ENCODE peak calls at places on chromosomes 6 and 20, in five cellular contexts. R, H, O, K and Y are unnamed samples.

GRCh38 chr6:87115402-87116135 is 20.7 kb upstream of the CGA start:
- DNase-seq in R (no peak), H (no peak), O (no peak), K (no peak), Y (no peak)

GRCh38 chr6:104118274-104118673 is 741.4 kb downstream of the HACE1 start:
- DNase-seq in R (no peak), H (no peak), O (no peak), K (no peak), Y (no peak)

GRCh38 chr6:14129572-14129971 is 12.0 kb downstream of the CD83 start:
- DNase-seq in R (peak), H (peak), O (no peak), K (peak), Y (peak)

GRCh38 chr20:63268256-63268655 is 4.4 kb upstream of the ARFGAP1 start:
- DNase-seq in R (no peak), H (peak), O (no peak), K (no peak), Y (no peak)

GRCh38 chr6:169965239-169965638 is 213.8 kb downstream of the ERMARD start:
- DNase-seq in R (no peak), H (no peak), O (no peak), K (no peak), Y (no peak)

GRCh38 chr6:22467645-22468044 is 101.7 kb upstream of the HDGFL1 start:
- DNase-seq in R (no peak), H (no peak), O (no peak), K (no peak), Y (no peak)

GRCh38 chr6:126773122-126773805 is 345.2 kb upstream of the RSPO3 start:
- DNase-seq in R (no peak), H (no peak), O (no peak), K (no peak), Y (no peak)

GRCh38 chr6:64064919-64065318 is 429.3 kb downstream of the PHF3 start:
- DNase-seq in R (no peak), H (no peak), O (no peak), K (no peak), Y (no peak)

GRCh38 chr6:136113736-136114173 is 136.4 kb downstream of the MTFR2 start:
- DNase-seq in R (peak), H (peak), O (no peak), K (peak), Y (peak)

GRCh38 chr6:166728884-166729530 is 102.0 kb upstream of the RPS6KA2 start:
- DNase-seq in R (no peak), H (no peak), O (no peak), K (no peak), Y (no peak)

GRCh38 chr6:92777146-92777740 is 642.1 kb downstream of the EPHA7 start:
- DNase-seq in R (peak), H (no peak), O (no peak), K (no peak), Y (no peak)

GRCh38 chr6:128519931-128520435 is 416 bp downstream of the PTPRK start:
- DNase-seq in R (no peak), H (no peak), O (peak), K (no peak), Y (no peak)

GRCh38 chr20:38520261-38520660 is 47.6 kb downstream of the RALGAPB start:
- DNase-seq in R (no peak), H (no peak), O (no peak), K (no peak), Y (no peak)

GRCh38 chr6:25223421-25224052 is 55.6 kb upstream of the CARMIL1 start:
- DNase-seq in R (no peak), H (peak), O (peak), K (peak), Y (peak)

GRCh38 chr20:5141615-5142014 is 14.8 kb downstream of the CDS2 start:
- DNase-seq in R (no peak), H (no peak), O (no peak), K (no peak), Y (no peak)

GRCh38 chr6:83511901-83512681 is at the start of gene PRSS35:
- DNase-seq in R (no peak), H (peak), O (no peak), K (no peak), Y (peak)

GRCh38 chr6:161395832-161396231 is 122.0 kb upstream of the AGPAT4 start:
- DNase-seq in R (no peak), H (no peak), O (no peak), K (no peak), Y (no peak)

GRCh38 chr6:44576132-44576601 is 188.7 kb downstream of the CDC5L start:
- DNase-seq in R (peak), H (no peak), O (no peak), K (no peak), Y (no peak)

GRCh38 chr6:88562737-88563625 is 396.8 kb upstream of the CNR1 start:
- DNase-seq in R (no peak), H (peak), O (no peak), K (no peak), Y (no peak)

GRCh38 chr20:10635476-10636208 is 38.2 kb downstream of the JAG1 start:
- DNase-seq in R (no peak), H (no peak), O (no peak), K (no peak), Y (no peak)

GRCh38 chr20:5369622-5370021 is 52.9 kb upstream of the PROKR2 start:
- DNase-seq in R (no peak), H (peak), O (no peak), K (no peak), Y (no peak)

GRCh38 chr20:13200767-13201500 is 20.1 kb upstream of the ISM1 start:
- DNase-seq in R (no peak), H (peak), O (no peak), K (no peak), Y (no peak)

GRCh38 chr6:138404666-138405337 is 779 bp downstream of the HEBP2 start:
- DNase-seq in R (no peak), H (no peak), O (peak), K (no peak), Y (peak)

GRCh38 chr6:41489284-41489851 is 56.8 kb upstream of the FOXP4 start:
- DNase-seq in R (no peak), H (no peak), O (no peak), K (no peak), Y (no peak)

GRCh38 chr6:24089741-24090140 is 36.3 kb upstream of the NRSN1 start:
- DNase-seq in R (no peak), H (no peak), O (no peak), K (no peak), Y (no peak)

GRCh38 chr20:23331450-23331849 is 19.1 kb upstream of the NXT1 start:
- DNase-seq in R (no peak), H (no peak), O (no peak), K (no peak), Y (no peak)

GRCh38 chr6:10522929-10523573 is 1.9 kb downstream of the GCNT2 start:
- DNase-seq in R (no peak), H (no peak), O (no peak), K (no peak), Y (no peak)

GRCh38 chr20:53594068-53595017 is 704 bp upstream of the ZNF217 start:
- DNase-seq in R (peak), H (peak), O (peak), K (peak), Y (peak)

GRCh38 chr20:62603021-62603906 is 39.0 kb upstream of the SLCO4A1 start:
- DNase-seq in R (peak), H (no peak), O (peak), K (no peak), Y (no peak)

GRCh38 chr6:118648866-118649554 is 2.4 kb downstream of the CEP85L start:
- DNase-seq in R (no peak), H (no peak), O (no peak), K (no peak), Y (no peak)

GRCh38 chr20:17909745-17910345 is 58.7 kb downstream of the SNX5 start:
- DNase-seq in R (no peak), H (no peak), O (no peak), K (no peak), Y (no peak)

GRCh38 chr6:36677059-36677749 is 1.3 kb upstream of the CDKN1A start:
- DNase-seq in R (no peak), H (peak), O (no peak), K (no peak), Y (no peak)

GRCh38 chr6:15247750-15248450 is 2.0 kb downstream of the JARID2 start:
- DNase-seq in R (no peak), H (peak), O (peak), K (no peak), Y (peak)
- TF ChIP-seq CTCF in R (no peak), H (peak), O (peak), K (no peak), Y (peak)

GRCh38 chr6:102356170-102356569 is 962.7 kb downstream of the GRIK2 start:
- DNase-seq in R (no peak), H (no peak), O (no peak), K (no peak), Y (no peak)

GRCh38 chr6:102355578-102355977 is 962.1 kb downstream of the GRIK2 start:
- DNase-seq in R (no peak), H (no peak), O (no peak), K (no peak), Y (no peak)

GRCh38 chr6:102352552-102352951 is 959.0 kb downstream of the GRIK2 start:
- DNase-seq in R (no peak), H (no peak), O (no peak), K (no peak), Y (no peak)
- TF ChIP-seq CTCF in R (no peak), H (no peak), O (no peak), K (no peak), Y (no peak)

DNA sequence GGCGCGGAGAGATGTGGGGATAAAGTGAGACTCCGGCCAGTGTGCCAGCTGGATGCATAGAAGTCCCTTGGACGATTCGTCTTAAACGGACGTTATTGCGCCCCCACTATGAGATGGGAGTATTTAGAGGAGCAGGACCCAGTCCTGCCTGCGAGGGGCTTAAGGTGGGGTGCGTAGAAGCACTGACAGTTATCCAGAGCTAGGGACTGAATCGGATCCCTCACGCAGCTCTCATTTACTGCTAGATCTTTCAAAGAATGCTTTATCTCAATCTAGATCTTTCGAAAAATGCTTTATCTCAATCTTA is 648 bp downstream of the NT5E start:
- DNase-seq in R (no peak), H (no peak), O (no peak), K (no peak), Y (no peak)
- TF ChIP-seq CTCF in R (peak), H (no peak), O (no peak), K (no peak), Y (no peak)

GRCh38 chr6:148962854-148963515 is 216.2 kb downstream of the UST start:
- DNase-seq in R (no peak), H (no peak), O (no peak), K (no peak), Y (no peak)

GRCh38 chr6:148954934-148955915 is 208.4 kb downstream of the UST start:
- DNase-seq in R (no peak), H (peak), O (no peak), K (no peak), Y (no peak)

GRCh38 chr6:148954461-148954860 is 207.6 kb downstream of the UST start:
- DNase-seq in R (no peak), H (no peak), O (no peak), K (no peak), Y (no peak)

GRCh38 chr6:148959511-148959910 is 212.7 kb downstream of the UST start:
- DNase-seq in R (no peak), H (no peak), O (no peak), K (no peak), Y (no peak)

GRCh38 chr6:148959008-148959407 is 212.2 kb downstream of the UST start:
- DNase-seq in R (no peak), H (no peak), O (no peak), K (no peak), Y (no peak)
- TF ChIP-seq CTCF in R (no peak), H (peak), O (no peak), K (no peak), Y (no peak)

GRCh38 chr6:71621918-71622519 is 264.3 kb upstream of the RIMS1 start:
- DNase-seq in R (peak), H (no peak), O (no peak), K (no peak), Y (no peak)
- TF ChIP-seq CTCF in R (peak), H (peak), O (no peak), K (peak), Y (peak)

GRCh38 chr6:17093692-17094091 is 8.2 kb upstream of the STMND1 start:
- DNase-seq in R (no peak), H (peak), O (no peak), K (no peak), Y (peak)
- TF ChIP-seq CTCF in R (peak), H (peak), O (no peak), K (peak), Y (no peak)

GRCh38 chr20:58432190-58432954 is 43.3 kb downstream of the VAPB start:
- DNase-seq in R (no peak), H (no peak), O (no peak), K (peak), Y (no peak)

GRCh38 chr20:58433029-58433657 is 44.1 kb downstream of the VAPB start:
- DNase-seq in R (no peak), H (no peak), O (no peak), K (no peak), Y (no peak)

GRCh38 chr20:58431134-58431533 is 42.1 kb downstream of the VAPB start:
- DNase-seq in R (no peak), H (no peak), O (no peak), K (no peak), Y (no peak)

GRCh38 chr20:58428364-58428763 is 39.3 kb downstream of the VAPB start:
- DNase-seq in R (no peak), H (no peak), O (no peak), K (no peak), Y (no peak)

DNA sequence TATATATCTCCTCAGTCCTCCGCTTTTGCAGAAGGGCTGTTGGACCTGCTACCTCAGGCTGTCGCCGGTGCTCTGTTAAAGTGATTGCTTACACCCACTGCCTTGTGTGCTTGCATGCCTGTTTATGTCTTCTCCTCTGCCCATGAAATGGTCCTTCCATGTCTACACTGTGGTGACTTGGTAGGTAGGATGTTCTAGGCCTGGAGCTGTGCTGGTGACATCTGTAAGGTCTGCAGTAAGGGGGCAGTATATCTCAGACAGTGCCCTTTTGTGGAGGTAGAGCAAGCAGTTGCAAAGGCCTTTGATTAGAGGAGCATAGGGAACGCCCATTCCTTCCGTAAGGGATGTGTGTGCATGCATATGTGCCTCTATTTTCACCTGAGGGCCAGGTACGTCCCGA is 40.3 kb downstream of the VAPB start:
- DNase-seq in R (no peak), H (no peak), O (no peak), K (no peak), Y (no peak)
- TF ChIP-seq CTCF in R (no peak), H (peak), O (no peak), K (no peak), Y (no peak)

GRCh38 chr20:58244517-58245030 is 16.1 kb upstream of the ANKRD60 start:
- DNase-seq in R (no peak), H (no peak), O (no peak), K (no peak), Y (no peak)

GRCh38 chr20:58245181-58245891 is 16.9 kb upstream of the ANKRD60 start:
- DNase-seq in R (no peak), H (no peak), O (no peak), K (no peak), Y (no peak)

GRCh38 chr20:58245931-58246330 is 17.5 kb upstream of the ANKRD60 start:
- DNase-seq in R (no peak), H (no peak), O (no peak), K (no peak), Y (no peak)

GRCh38 chr20:58243653-58244410 is 15.4 kb upstream of the ANKRD60 start:
- DNase-seq in R (no peak), H (no peak), O (no peak), K (no peak), Y (no peak)

DNA sequence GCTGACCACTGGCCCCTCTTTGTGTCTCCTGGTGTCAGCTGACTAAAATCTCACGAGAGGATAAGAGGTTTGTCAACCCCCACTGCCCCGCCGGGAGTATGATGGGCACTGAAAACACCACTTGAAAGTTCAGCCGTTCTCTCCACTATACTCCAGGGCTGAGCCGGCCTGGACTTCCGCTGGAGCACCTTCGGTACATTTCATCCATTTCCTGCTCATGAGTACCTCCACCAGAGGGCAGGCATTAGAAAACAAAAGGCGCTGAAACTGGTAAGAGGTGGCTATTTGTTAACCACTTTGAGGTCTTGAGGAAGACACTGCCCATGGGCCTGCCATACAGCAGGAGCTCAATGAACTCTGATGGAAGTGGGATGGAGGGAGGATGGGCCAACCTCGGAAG is 17.9 kb upstream of the ANKRD60 start:
- DNase-seq in R (no peak), H (peak), O (no peak), K (no peak), Y (no peak)
- TF ChIP-seq CTCF in R (peak), H (peak), O (no peak), K (peak), Y (peak)

DNA sequence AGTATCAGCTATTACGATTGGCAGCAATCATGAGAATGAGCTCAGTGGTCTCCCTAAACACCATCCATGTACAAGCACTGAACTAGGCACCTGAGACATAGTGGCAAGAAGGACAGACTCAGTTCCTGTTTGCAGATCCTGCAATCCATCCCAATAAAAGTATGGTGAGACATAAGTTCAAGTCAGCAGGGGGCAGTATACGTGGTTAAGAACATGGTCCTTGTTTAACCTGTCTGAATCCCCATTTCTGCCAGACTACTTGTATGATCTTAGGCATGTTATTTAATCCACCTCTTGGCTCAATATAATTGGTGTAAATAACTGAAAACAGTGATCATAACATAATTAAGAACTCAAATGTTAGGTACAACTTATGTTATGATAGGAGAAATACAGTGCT is 33.2 kb upstream of the PNISR start:
- DNase-seq in R (no peak), H (no peak), O (no peak), K (no peak), Y (no peak)
- TF ChIP-seq CTCF in R (peak), H (peak), O (no peak), K (peak), Y (peak)